ENCODE peak calls at places on chromosomes 4 and X, in ten cellular contexts. T is progenitor cell of endocrine pancreas, V is kidney, P is LNCaP clone FGC, I is IMR-90, L is left lung, B is lower lobe of right lung, E is choroid plexus epithelial cell, N is Panc1, D is fibroblast of mammary gland. J is an unnamed sample.

GRCh38 chr4:85928775-85929585 is 430.9 kb downstream of the MAPK10 start:
- DNase-seq in T (no peak), V (peak), P (no peak), I (peak), L (no peak), B (no peak), E (peak), N (no peak), D (peak), J (no peak)

GRCh38 chr4:78799551-78800495 is 23.7 kb downstream of the BMP2K start:
- DNase-seq in T (no peak), V (no peak), P (no peak), I (no peak), L (no peak), B (no peak), E (no peak), N (no peak), D (no peak), J (no peak)

GRCh38 chr4:158159718-158160094 is 13.1 kb downstream of the GASK1B start:
- DNase-seq in T (no peak), V (no peak), P (no peak), I (no peak), L (no peak), B (no peak), E (no peak), N (no peak), D (no peak), J (no peak)

GRCh38 chrX:104343408-104344129 is 88.8 kb upstream of the ESX1 start:
- DNase-seq in T (peak), V (no peak), P (no peak), I (peak), L (no peak), B (no peak), E (peak), N (peak), D (peak), J (peak)

GRCh38 chr4:78056265-78057129 is 626 bp upstream of the FRAS1 start:
- DNase-seq in T (peak), V (peak), P (peak), I (peak), L (peak), B (peak), E (peak), N (no peak), D (peak), J (peak)

GRCh38 chr4:87121332-87122065 is 98.9 kb downstream of the KLHL8 start:
- DNase-seq in T (no peak), V (no peak), P (no peak), I (peak), L (no peak), B (no peak), E (no peak), N (no peak), D (peak), J (no peak)

GRCh38 chr4:152500798-152501434 is 35.0 kb downstream of the FBXW7 start:
- DNase-seq in T (peak), V (no peak), P (peak), I (peak), L (no peak), B (no peak), E (peak), N (peak), D (peak), J (peak)

GRCh38 chrX:68443155-68443868 is 10.0 kb upstream of the OPHN1 start:
- DNase-seq in T (no peak), V (no peak), P (no peak), I (peak), L (no peak), B (peak), E (peak), N (no peak), D (no peak), J (no peak)

GRCh38 chr4:25925486-25926201 is 11.6 kb downstream of the SMIM20 start:
- DNase-seq in T (no peak), V (no peak), P (no peak), I (peak), L (peak), B (peak), E (peak), N (no peak), D (peak), J (peak)
- TF ChIP-seq CTCF in T (peak), V (peak), P (peak), I (peak), L (peak), B (peak), E (peak), N (peak), D (peak), J (peak)

DNA sequence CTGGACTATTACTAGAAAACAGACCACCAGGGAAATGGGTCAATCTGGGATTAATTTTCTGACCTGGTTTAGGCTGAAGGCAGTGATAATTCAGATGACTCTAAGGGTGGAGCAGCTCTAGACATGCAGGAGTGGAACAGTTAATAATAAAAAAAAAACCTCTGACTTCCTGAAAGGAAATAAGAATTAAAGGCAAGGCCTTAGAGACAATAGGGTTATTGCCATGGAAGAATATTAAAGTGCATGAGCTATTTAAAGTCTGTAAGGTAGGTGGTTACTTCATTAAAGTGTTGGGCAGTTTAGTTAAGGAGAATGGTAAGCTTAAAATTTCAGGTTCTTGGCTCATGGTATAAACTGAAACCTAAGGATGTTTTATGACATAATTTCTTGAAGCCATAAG is 14.6 kb upstream of the ADH5 start:
- DNase-seq in T (no peak), V (no peak), P (no peak), I (no peak), L (no peak), B (no peak), E (no peak), N (no peak), D (no peak), J (no peak)
- TF ChIP-seq CTCF in T (no peak), V (no peak), P (no peak), I (no peak), L (no peak), B (no peak), E (no peak), N (no peak), D (no peak), J (no peak)

DNA sequence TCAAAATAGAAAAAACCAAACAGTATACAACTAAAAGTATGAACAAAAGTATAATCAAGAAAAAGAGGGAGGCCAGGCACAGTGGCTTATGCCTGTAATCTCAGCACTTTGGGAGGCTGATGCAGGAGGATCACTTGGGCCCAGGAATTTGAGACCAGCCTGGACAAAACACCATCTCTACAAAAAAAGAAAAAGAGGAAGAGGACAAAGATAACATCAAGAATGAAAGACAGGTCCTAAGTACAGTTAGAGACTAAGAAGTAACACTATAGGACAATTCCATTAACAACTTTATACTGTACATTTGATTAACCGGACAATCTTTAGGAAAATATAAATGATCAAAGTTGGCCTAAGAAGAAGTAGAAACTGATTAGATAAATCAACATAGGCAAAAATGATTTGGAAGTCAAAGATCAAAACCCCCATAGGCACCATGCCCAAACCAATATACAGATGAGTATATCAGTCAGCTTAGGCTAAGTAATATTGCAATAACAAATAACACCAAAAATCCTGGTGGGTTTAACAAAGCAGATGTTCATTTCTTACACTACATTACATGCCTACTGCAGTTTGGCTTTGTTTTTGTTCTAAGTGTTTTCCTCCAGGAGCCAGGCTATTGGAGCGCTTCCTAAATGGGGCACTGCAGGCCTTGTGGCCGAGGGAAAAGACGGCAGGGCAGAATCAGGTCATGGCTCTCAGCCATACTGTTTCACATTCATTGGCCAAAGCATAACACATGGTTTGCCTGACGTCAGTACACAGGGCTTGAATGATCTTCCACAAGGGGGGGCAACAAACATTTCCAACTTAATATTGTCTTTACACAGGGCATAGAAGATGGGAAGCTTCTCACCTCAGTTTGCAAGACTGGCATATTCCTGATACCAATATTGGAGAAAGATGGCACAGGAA is 42.2 kb upstream of the HGFAC start:
- DNase-seq in T (no peak), V (no peak), P (no peak), I (no peak), L (no peak), B (no peak), E (peak), N (no peak), D (peak), J (no peak)
- TF ChIP-seq CTCF in T (no peak), V (no peak), P (no peak), I (no peak), L (no peak), B (no peak), E (peak), N (no peak), D (peak), J (no peak)

GRCh38 chr4:20299515-20299914 is 47.8 kb downstream of the SLIT2 start:
- DNase-seq in T (no peak), V (no peak), P (no peak), I (peak), L (no peak), B (no peak), E (peak), N (no peak), D (peak), J (peak)

GRCh38 chr4:20297246-20297645 is 45.5 kb downstream of the SLIT2 start:
- DNase-seq in T (no peak), V (no peak), P (no peak), I (peak), L (no peak), B (no peak), E (no peak), N (no peak), D (peak), J (no peak)

GRCh38 chr4:20297800-20298199 is 46.1 kb downstream of the SLIT2 start:
- DNase-seq in T (no peak), V (no peak), P (peak), I (no peak), L (no peak), B (no peak), E (no peak), N (no peak), D (no peak), J (no peak)

GRCh38 chr4:20298986-20299385 is 47.3 kb downstream of the SLIT2 start:
- DNase-seq in T (no peak), V (no peak), P (no peak), I (no peak), L (no peak), B (no peak), E (no peak), N (no peak), D (peak), J (no peak)

DNA sequence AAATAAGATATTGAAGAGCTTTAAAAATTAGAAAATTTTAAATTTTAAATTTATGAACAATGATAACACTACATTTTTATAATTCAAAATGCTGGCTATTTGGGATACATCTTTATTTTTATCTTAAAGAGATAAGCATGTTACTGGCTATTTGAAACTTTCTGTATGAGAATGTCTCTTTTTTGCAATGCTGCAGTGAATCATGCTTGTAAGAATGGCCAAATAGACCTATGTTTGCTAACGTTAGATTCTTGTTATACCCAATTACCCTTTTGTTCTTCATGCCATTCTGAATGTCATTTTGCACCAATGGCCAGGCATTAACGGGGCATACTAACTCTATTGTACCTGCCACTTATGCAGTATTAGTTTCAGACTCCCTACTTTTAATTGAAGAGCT is 49.5 kb downstream of the SLIT2 start:
- DNase-seq in T (no peak), V (no peak), P (no peak), I (no peak), L (no peak), B (no peak), E (no peak), N (no peak), D (no peak), J (no peak)
- TF ChIP-seq CTCF in T (no peak), V (no peak), P (no peak), I (no peak), L (no peak), B (no peak), E (no peak), N (no peak), D (no peak), J (no peak)

GRCh38 chrX:114952696-114953095 is 64.7 kb downstream of the IL13RA2 start:
- DNase-seq in T (no peak), V (no peak), P (no peak), I (no peak), L (no peak), B (no peak), E (no peak), N (no peak), D (no peak), J (no peak)
- TF ChIP-seq CTCF in T (no peak), V (no peak), P (no peak), I (no peak), L (no peak), B (no peak), E (no peak), N (no peak), D (no peak), J (no peak)

DNA sequence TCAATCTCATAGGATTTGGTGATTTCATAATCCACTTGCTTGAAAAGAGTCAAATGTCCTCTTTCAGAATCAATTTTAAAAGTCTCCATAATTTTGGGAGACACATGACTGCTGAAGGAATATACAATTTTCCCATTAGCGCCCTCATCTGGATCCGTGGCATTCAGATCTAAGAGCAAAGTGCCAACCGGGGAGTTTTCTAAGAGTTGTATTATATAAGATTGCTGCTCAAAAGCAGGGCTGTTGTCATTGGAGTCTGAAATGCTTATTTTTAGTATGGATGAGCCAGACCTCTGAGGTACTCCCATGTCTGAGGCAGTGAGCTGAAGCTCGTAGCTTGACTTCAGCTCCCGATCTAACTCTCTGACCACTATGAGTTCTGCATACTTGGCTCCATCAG is 1.2 kb downstream of the PCDH18 start:
- DNase-seq in T (no peak), V (no peak), P (no peak), I (peak), L (no peak), B (no peak), E (peak), N (no peak), D (peak), J (no peak)
- TF ChIP-seq CTCF in T (peak), V (peak), P (no peak), I (peak), L (no peak), B (peak), E (peak), N (peak), D (peak), J (no peak)